ENCODE peak calls at places on chromosome 2, in five cellular contexts. Q, H, N, C and B are unnamed samples.

GRCh38 chr2:176500921-176501320 is 231.7 kb downstream of the MTX2 start:
- ATAC-seq in Q (no peak), H (peak; percentile 30), N (no peak), C (no peak), B (peak; percentile 60)

GRCh38 chr2:23387221-23387550 is 2.2 kb downstream of the KLHL29 start:
- ATAC-seq in Q (no peak), H (no peak), N (no peak), C (no peak), B (no peak)

GRCh38 chr2:191379375-191379774 is 134.2 kb downstream of the MYO1B start:
- ATAC-seq in Q (no peak), H (no peak), N (no peak), C (no peak), B (no peak)

GRCh38 chr2:205175831-205176230 is 506.5 kb upstream of the NRP2 start:
- ATAC-seq in Q (no peak), H (no peak), N (no peak), C (no peak), B (no peak)

GRCh38 chr2:101699939-101700442 is 2.5 kb downstream of the MAP4K4 start:
- ATAC-seq in Q (no peak), H (no peak), N (no peak), C (no peak), B (no peak)

GRCh38 chr2:230582851-230583283 is 129.8 kb upstream of the CAB39 start:
- ATAC-seq in Q (no peak), H (no peak), N (no peak), C (no peak), B (no peak)

GRCh38 chr2:156190532-156190931 is 142.0 kb downstream of the NR4A2 start:
- ATAC-seq in Q (no peak), H (no peak), N (no peak), C (peak; percentile 34), B (no peak)

GRCh38 chr2:105344704-105345345 is 7.5 kb downstream of the C2orf49 start:
- ATAC-seq in Q (peak; percentile 57), H (no peak), N (no peak), C (no peak), B (no peak)

GRCh38 chr2:203647579-203647978 is 58.9 kb upstream of the CD28 start:
- ATAC-seq in Q (no peak), H (no peak), N (no peak), C (no peak), B (no peak)

GRCh38 chr2:209702775-209703174 is 68.9 kb upstream of the UNC80 start:
- ATAC-seq in Q (no peak), H (no peak), N (no peak), C (no peak), B (no peak)

GRCh38 chr2:209470-209869 is 54.4 kb downstream of the SH3YL1 start:
- ATAC-seq in Q (no peak), H (no peak), N (no peak), C (no peak), B (no peak)

GRCh38 chr2:73716518-73717250 is 20.5 kb downstream of the TPRKB start:
- ATAC-seq in Q (peak; percentile 95), H (no peak), N (no peak), C (no peak), B (peak; percentile 36)

GRCh38 chr2:47076586-47077441 is 78.3 kb downstream of the STPG4 start:
- ATAC-seq in Q (no peak), H (no peak), N (peak; percentile 94), C (peak; percentile 84), B (peak; percentile 63)

GRCh38 chr2:44920751-44921150 is 20.8 kb upstream of the SIX3 start:
- ATAC-seq in Q (no peak), H (no peak), N (no peak), C (no peak), B (no peak)

GRCh38 chr2:1033058-1033457 is 82.4 kb downstream of the SNTG2 start:
- ATAC-seq in Q (no peak), H (no peak), N (no peak), C (no peak), B (no peak)

GRCh38 chr2:105865222-105865913 is 120.7 kb downstream of the NCK2 start:
- ATAC-seq in Q (no peak), H (no peak), N (no peak), C (no peak), B (no peak)

GRCh38 chr2:101622210-101622609 is 75.3 kb upstream of the MAP4K4 start:
- ATAC-seq in Q (no peak), H (no peak), N (no peak), C (no peak), B (no peak)

GRCh38 chr2:160043265-160043664 is 19.1 kb downstream of the PLA2R1 start:
- ATAC-seq in Q (no peak), H (no peak), N (peak; percentile 19), C (no peak), B (no peak)

GRCh38 chr2:181894381-181894780 is 2.9 kb downstream of the ITPRID2 start:
- ATAC-seq in Q (no peak), H (no peak), N (no peak), C (no peak), B (no peak)

GRCh38 chr2:50856112-50856511 is 175.8 kb downstream of the NRXN1 start:
- ATAC-seq in Q (no peak), H (no peak), N (no peak), C (no peak), B (no peak)

GRCh38 chr2:150472122-150472899 is 15.2 kb downstream of the RND3 start:
- ATAC-seq in Q (no peak), H (peak; percentile 85), N (peak; percentile 7), C (peak; percentile 86), B (peak; percentile 76)

GRCh38 chr2:43519711-43520221 is 76.1 kb downstream of the THADA start:
- ATAC-seq in Q (no peak), H (peak; percentile 49), N (peak; percentile 85), C (peak; percentile 84), B (peak; percentile 56)

GRCh38 chr2:215466097-215466909 is 30.4 kb upstream of the FN1 start:
- ATAC-seq in Q (no peak), H (peak; percentile 57), N (no peak), C (peak; percentile 41), B (peak; percentile 85)

GRCh38 chr2:170425291-170425751 is 247.4 kb downstream of the MYO3B start:
- ATAC-seq in Q (no peak), H (no peak), N (peak; percentile 70), C (no peak), B (no peak)

DNA sequence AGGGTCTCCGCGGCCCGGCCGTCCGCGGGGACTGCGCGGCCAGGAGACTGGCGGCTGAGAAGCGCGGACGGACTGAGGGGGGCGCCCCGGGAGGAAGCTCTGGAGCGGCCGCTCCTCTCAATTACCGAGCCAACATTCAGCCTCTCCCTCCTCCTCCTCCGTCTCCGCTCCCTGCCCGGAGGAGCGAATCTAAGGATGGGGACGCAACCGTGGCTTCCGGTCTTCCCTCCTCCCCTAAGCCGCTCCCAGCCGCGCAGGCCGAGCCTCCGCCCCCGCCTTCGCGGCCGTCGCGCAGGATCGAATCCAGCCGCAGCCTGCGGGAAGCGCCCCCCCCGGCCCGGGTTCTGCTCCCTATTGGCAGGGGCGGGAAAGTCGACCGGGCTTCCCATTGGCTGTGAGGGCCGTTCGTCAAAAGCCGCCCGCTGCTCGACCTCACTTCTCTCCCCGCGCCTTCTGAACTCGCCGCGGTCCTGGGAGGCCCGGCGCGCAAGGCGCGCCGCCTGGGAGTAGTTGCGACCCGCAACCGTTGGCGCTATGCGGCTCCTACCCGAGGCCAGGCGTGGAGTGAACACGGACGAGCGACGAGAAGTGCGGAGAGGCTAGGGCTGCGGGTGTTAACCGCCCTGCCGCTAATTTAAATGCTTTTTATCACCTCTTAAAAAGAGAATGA is at the start of gene HNRNPLL:
- ATAC-seq in Q (peak; percentile 80), H (peak; percentile 96), N (peak; percentile 82), C (peak; percentile 96), B (peak; percentile 98)
- TF ChIP-seq CTCF in Q (peak; percentile 17), H (no peak), N (no peak), C (no peak), B (peak; percentile 16)

DNA sequence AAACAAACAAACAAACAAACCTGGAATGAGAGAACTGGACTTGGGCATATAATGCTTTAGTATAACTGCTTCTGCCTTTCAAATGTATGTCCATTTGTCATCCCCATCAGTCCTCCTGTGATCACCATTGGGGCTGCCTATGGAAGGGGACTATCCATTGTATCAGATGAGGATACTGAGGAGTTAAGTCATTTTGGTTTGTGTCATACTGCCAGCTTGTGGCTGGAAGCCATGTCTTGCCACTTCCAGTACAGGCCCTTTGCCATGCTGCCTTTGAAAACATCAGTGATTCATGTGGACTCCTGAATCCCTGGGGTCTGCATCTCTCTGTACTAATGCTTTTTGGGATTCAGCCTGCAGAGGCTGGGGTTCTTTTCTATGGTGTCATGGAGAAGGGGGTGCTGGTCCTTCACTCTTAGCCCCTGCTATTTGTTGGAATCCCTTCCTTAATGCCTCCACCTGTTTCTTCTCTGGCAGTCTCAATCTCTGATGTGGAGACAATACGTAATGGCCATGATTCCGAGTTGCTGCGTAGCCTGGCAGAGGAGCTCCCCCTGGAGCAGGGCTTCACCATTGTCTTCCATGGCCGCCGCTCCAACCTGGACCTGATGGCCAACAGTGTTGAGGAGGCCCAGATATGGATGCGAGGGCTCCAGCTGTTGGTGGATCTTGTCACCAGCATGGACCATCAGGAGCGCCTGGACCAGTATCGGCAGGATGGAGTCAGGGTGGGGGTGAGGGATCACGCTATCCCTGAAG is 10.6 kb downstream of the PLCD4 start:
- ATAC-seq in Q (peak; percentile 78), H (peak; percentile 59), N (peak; percentile 74), C (no peak), B (no peak)
- TF ChIP-seq CTCF in Q (no peak), H (no peak), N (peak; percentile 54), C (no peak), B (no peak)

GRCh38 chr2:174181368-174181767 is 67.0 kb downstream of the OLA1 start:
- ATAC-seq in Q (peak; percentile 60), H (no peak), N (no peak), C (no peak), B (no peak)

GRCh38 chr2:174176898-174177297 is 71.4 kb downstream of the OLA1 start:
- ATAC-seq in Q (no peak), H (no peak), N (peak; percentile 96), C (peak; percentile 28), B (no peak)

GRCh38 chr2:174183076-174183475 is 65.3 kb downstream of the OLA1 start:
- ATAC-seq in Q (no peak), H (no peak), N (no peak), C (no peak), B (no peak)

GRCh38 chr2:174180837-174181236 is 67.5 kb downstream of the OLA1 start:
- ATAC-seq in Q (no peak), H (no peak), N (no peak), C (peak; percentile 19), B (no peak)

GRCh38 chr2:174180165-174180724 is 68.1 kb downstream of the OLA1 start:
- ATAC-seq in Q (peak; percentile 97), H (no peak), N (peak; percentile 28), C (no peak), B (no peak)
- TF ChIP-seq CTCF in Q (peak; percentile 52), H (no peak), N (peak; percentile 20), C (no peak), B (no peak)

DNA sequence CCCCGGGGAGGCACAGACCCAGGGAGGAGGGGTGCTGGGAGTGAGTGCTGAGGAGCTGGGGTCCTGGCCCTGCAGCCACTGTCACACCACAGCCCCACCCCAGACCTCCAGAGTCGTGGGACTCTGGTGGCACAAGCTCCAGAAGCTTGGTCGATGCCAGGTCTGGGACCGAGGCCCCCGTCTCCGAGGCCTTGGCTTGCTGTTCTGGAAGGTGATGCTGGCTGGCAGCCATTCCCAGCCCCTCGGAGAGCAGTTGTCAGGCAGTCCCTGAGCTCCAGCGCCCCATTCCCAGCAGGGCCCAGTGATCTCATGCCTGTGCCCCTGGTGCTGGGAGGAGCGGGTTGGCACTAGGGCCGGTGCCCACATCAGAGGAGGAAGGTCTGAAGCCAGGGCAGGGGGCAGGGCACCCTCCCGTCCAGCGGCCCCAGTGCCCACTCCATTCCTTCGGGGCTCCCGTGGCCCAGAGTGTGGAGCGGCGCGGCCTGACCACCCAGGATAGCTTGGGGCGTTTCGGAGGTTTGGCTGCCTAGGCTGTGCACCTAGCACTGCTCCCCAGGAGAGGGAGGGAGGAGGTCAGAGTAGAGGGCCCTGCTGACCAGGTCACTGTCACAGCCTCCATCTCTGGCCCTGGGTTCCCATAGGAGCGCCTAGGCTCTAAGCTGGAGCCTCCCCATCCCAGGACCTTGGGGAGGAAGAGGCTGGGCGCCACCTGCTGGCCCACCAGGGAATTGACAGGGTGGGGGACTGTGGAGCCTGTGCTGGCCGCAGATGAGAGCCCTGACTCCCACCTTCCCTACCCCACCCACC is 16.8 kb upstream of the ALPI start:
- ATAC-seq in Q (peak; percentile 86), H (peak; percentile 50), N (peak; percentile 49), C (peak; percentile 81), B (no peak)
- TF ChIP-seq CTCF in Q (peak; percentile 25), H (peak; percentile 60), N (peak; percentile 33), C (peak; percentile 62), B (no peak)